ENCODE peak calls at places on chromosomes 13 and 19, in five cellular contexts. X is A549, W is HepG2, K is WTC11, P is endothelial cell of umbilical vein. R is an unnamed sample.

GRCh38 chr19:15091918-15092753 is 10.1 kb downstream of the OR1I1 start:
- DNase-seq in X (peak), W (peak), K (peak), P (peak), R (no peak)

GRCh38 chr13:113490496-113491417 is at the start of gene DCUN1D2:
- DNase-seq in X (peak), W (peak), K (peak), P (peak), R (peak)

GRCh38 chr19:40006273-40006691 is 9.4 kb downstream of the ZNF546 start:
- DNase-seq in X (no peak), W (no peak), K (no peak), P (peak), R (no peak)

GRCh38 chr13:68927387-68928026 is 1180.1 kb upstream of the ATXN8OS start:
- DNase-seq in X (peak), W (peak), K (peak), P (peak), R (no peak)

GRCh38 chr13:114001331-114002008 is 27.6 kb upstream of the C13orf46 start:
- DNase-seq in X (no peak), W (no peak), K (no peak), P (no peak), R (no peak)

GRCh38 chr19:10137751-10138682 is 18.3 kb upstream of the EIF3G start:
- DNase-seq in X (no peak), W (no peak), K (no peak), P (no peak), R (no peak)

GRCh38 chr13:76830805-76831204 is 55.4 kb downstream of the KCTD12 start:
- DNase-seq in X (no peak), W (no peak), K (no peak), P (no peak), R (no peak)

GRCh38 chr13:35252536-35253205 is 223.8 kb downstream of the MAB21L1 start:
- DNase-seq in X (no peak), W (no peak), K (no peak), P (no peak), R (peak)

GRCh38 chr19:3360494-3361383 is 5.6 kb upstream of the NFIC start:
- DNase-seq in X (no peak), W (no peak), K (no peak), P (peak), R (no peak)

GRCh38 chr19:44653977-44654784 is 10.5 kb downstream of the PVR start:
- DNase-seq in X (peak), W (peak), K (peak), P (peak), R (peak)

GRCh38 chr19:33233056-33233873 is 7.6 kb upstream of the SLC7A10 start:
- DNase-seq in X (no peak), W (no peak), K (no peak), P (no peak), R (no peak)

GRCh38 chr19:47344425-47344824 is 4.7 kb upstream of the DHX34 start:
- DNase-seq in X (no peak), W (no peak), K (no peak), P (no peak), R (no peak)

GRCh38 chr19:30442715-30443114 is 70.5 kb downstream of the ZNF536 start:
- DNase-seq in X (no peak), W (no peak), K (no peak), P (no peak), R (no peak)
- TF ChIP-seq MAX in X (no peak), W (no peak), K (no peak), P (no peak), R (no peak)

GRCh38 chr13:110254751-110255553 is 52.0 kb downstream of the COL4A1 start:
- DNase-seq in X (no peak), W (no peak), K (no peak), P (no peak), R (no peak)

GRCh38 chr13:110258876-110259631 is 47.9 kb downstream of the COL4A1 start:
- DNase-seq in X (no peak), W (no peak), K (no peak), P (peak), R (no peak)

GRCh38 chr13:110254151-110254679 is 52.7 kb downstream of the COL4A1 start:
- DNase-seq in X (no peak), W (no peak), K (no peak), P (no peak), R (no peak)

GRCh38 chr13:110257408-110257807 is 49.5 kb downstream of the COL4A1 start:
- DNase-seq in X (no peak), W (no peak), K (no peak), P (no peak), R (no peak)

GRCh38 chr13:110256126-110256905 is 50.6 kb downstream of the COL4A1 start:
- DNase-seq in X (no peak), W (no peak), K (no peak), P (no peak), R (no peak)
- TF ChIP-seq MAX in X (no peak), W (no peak), K (no peak), P (no peak), R (no peak)

GRCh38 chr19:42270346-42271044 is 1.4 kb downstream of the CIC start:
- DNase-seq in X (peak), W (no peak), K (no peak), P (peak), R (no peak)

GRCh38 chr19:42272535-42272897 is 3.5 kb downstream of the CIC start:
- DNase-seq in X (no peak), W (no peak), K (no peak), P (no peak), R (no peak)

GRCh38 chr19:42271861-42272534 is 2.9 kb downstream of the CIC start:
- DNase-seq in X (no peak), W (no peak), K (no peak), P (no peak), R (no peak)

GRCh38 chr19:42269518-42270345 is 680 bp downstream of the CIC start:
- DNase-seq in X (no peak), W (no peak), K (no peak), P (no peak), R (no peak)

DNA sequence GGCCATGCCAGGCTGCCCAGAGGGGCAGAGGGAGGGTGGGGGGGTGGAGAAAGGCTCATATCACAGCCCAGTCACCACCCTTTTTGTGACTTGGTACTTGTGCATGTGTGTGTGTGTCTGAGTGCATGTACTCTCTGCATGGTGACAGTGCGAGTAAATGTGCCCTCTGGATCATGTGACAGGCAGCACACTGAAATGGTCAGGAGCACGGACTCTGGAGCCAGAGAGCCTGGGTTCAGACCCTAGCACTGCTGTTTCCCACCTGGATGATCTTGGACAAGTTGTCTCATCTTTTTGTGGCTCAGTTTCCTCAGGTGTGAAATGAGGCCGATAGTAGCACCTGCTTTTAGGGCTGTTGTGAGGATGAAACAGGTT is 2.0 kb downstream of the CIC start:
- DNase-seq in X (no peak), W (no peak), K (no peak), P (no peak), R (no peak)
- TF ChIP-seq MAX in X (no peak), W (peak), K (no peak), P (no peak), R (no peak)

GRCh38 chr19:2261438-2262172 is 5.4 kb upstream of the JSRP1 start:
- DNase-seq in X (peak), W (no peak), K (peak), P (peak), R (no peak)
- TF ChIP-seq MAX in X (no peak), W (no peak), K (no peak), P (no peak), R (no peak)

DNA sequence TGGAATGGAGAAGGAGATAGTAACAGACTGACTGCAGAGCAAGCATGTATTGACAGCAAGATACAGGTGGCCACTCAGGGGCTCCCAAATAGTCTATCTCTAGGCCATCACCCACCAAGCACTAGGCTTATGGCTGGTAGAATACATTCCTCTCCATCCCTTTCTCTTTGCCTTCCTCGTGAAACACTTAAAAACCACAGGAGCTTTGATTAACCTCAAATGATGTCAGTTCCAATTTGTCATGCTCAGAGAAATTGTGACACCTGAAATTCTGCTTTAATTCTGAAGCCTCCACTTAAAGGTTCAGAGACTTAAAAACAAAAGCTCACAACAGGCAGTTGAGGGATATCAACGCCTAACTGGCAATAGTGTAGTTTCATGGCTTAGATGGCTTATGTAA is 17.2 kb downstream of the ENOX1 start:
- DNase-seq in X (no peak), W (no peak), K (no peak), P (no peak), R (no peak)
- TF ChIP-seq MAX in X (no peak), W (no peak), K (no peak), P (no peak), R (no peak)

GRCh38 chr13:42849200-42849599 is 67.8 kb downstream of the FAM216B start:
- DNase-seq in X (no peak), W (no peak), K (no peak), P (no peak), R (no peak)
- TF ChIP-seq MAX in X (no peak), W (no peak), K (no peak), P (no peak), R (no peak)

GRCh38 chr13:50611117-50611781 is 232.2 kb downstream of the DLEU7 start:
- DNase-seq in X (no peak), W (no peak), K (no peak), P (no peak), R (no peak)

GRCh38 chr13:50615234-50615633 is 228.3 kb downstream of the DLEU7 start:
- DNase-seq in X (no peak), W (no peak), K (no peak), P (no peak), R (no peak)

GRCh38 chr13:50616101-50616500 is 227.4 kb downstream of the DLEU7 start:
- DNase-seq in X (no peak), W (no peak), K (no peak), P (peak), R (no peak)

GRCh38 chr13:50612717-50613116 is 230.8 kb downstream of the DLEU7 start:
- DNase-seq in X (no peak), W (peak), K (no peak), P (peak), R (no peak)

DNA sequence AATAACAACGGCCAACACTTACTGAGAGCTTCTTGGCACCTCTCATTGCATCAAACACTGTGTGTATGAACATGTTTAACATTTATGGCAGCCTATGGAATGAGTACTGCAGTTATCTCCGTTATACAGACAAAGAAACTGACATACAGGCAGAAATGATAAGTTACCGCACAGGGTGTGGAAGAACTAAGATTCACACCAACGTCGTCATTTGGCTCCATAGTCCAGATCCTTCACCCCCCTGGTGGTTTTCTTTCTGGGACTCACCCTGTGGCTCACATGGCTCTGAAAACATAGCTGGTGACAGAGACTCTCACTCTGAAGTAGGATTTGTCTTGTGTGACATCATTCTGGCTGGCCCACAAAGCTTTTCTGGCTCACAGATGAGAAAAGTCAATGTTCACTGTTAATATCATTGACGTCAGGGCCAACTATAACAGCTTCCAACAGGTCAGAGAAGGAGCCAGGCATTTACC is 230.1 kb downstream of the DLEU7 start:
- DNase-seq in X (no peak), W (no peak), K (no peak), P (no peak), R (no peak)
- TF ChIP-seq MAX in X (no peak), W (no peak), K (no peak), P (no peak), R (no peak)

R was measured in GM12878.